ENCODE peak calls at places on chromosome 20, in seven cellular contexts. N is GM12865, T is BE2C, P is endothelial cell, K is cardiac septum, M is LoVo, X is GM13977. G is an unnamed sample.

GRCh38 chr20:36768768-36769430 is 4.7 kb downstream of the DSN1 start:
- DNase-seq in M (no peak), X (no peak), N (no peak), P (no peak), K (no peak), T (no peak), G (no peak)

GRCh38 chr20:45444050-45444449 is 25.5 kb upstream of the WFDC2 start:
- DNase-seq in K (no peak), X (no peak), N (no peak), T (no peak), M (no peak), P (no peak), G (no peak)

GRCh38 chr20:967796-968742 is 34.0 kb downstream of the RSPO4 start:
- DNase-seq in X (peak), N (peak), T (no peak), M (no peak), P (no peak), K (no peak), G (peak)

GRCh38 chr20:61100489-61100888 is 151.6 kb upstream of the CDH4 start:
- DNase-seq in X (no peak), M (no peak), K (no peak), P (no peak), N (no peak), T (no peak), G (no peak)

GRCh38 chr20:40892642-40893041 is 136.0 kb upstream of the TOP1 start:
- DNase-seq in X (no peak), P (no peak), M (no peak), T (no peak), K (no peak), N (peak), G (no peak)

GRCh38 chr20:6683346-6683977 is 84.0 kb upstream of the BMP2 start:
- DNase-seq in N (no peak), X (no peak), P (no peak), T (no peak), K (no peak), M (no peak), G (no peak)

GRCh38 chr20:57653910-57654309 is 33.7 kb upstream of the ZBP1 start:
- DNase-seq in N (no peak), K (peak), X (no peak), T (no peak), M (no peak), P (peak), G (no peak)

GRCh38 chr20:137668-138131 is 4.7 kb upstream of the DEFB126 start:
- DNase-seq in K (no peak), P (no peak), M (no peak), T (peak), N (peak), X (no peak), G (peak)

GRCh38 chr20:32522525-32522774 is 62.7 kb downstream of the NOL4L start:
- DNase-seq in K (no peak), T (peak), X (no peak), M (no peak), N (no peak), P (no peak), G (no peak)

GRCh38 chr20:24692429-24693190 is 223.2 kb downstream of the SYNDIG1 start:
- DNase-seq in M (no peak), X (no peak), T (no peak), P (no peak), N (no peak), K (no peak), G (no peak)

GRCh38 chr20:13396036-13396435 is 175.0 kb downstream of the ISM1 start:
- DNase-seq in X (no peak), P (no peak), N (no peak), M (no peak), T (no peak), K (no peak), G (no peak)

GRCh38 chr20:32304121-32304520 is 26.7 kb downstream of the KIF3B start:
- DNase-seq in N (no peak), P (no peak), X (no peak), M (no peak), T (no peak), K (no peak), G (no peak)

GRCh38 chr20:37299718-37300529 is 10.5 kb downstream of the MANBAL start:
- DNase-seq in K (peak), M (no peak), T (no peak), P (no peak), N (no peak), X (no peak), G (no peak)

GRCh38 chr20:7371518-7372158 is 568.6 kb downstream of the HAO1 start:
- DNase-seq in N (no peak), K (no peak), P (no peak), T (no peak), X (no peak), M (no peak), G (no peak)

GRCh38 chr20:32024683-32025295 is 14.6 kb downstream of the CCM2L start:
- DNase-seq in M (no peak), X (no peak), K (no peak), P (no peak), T (no peak), N (no peak), G (no peak)

GRCh38 chr20:13913517-13913916 is 76.9 kb downstream of the SEL1L2 start:
- DNase-seq in K (no peak), X (no peak), N (no peak), P (no peak), M (no peak), T (no peak), G (no peak)

GRCh38 chr20:23157741-23158140 is 71.6 kb upstream of the CD93 start:
- DNase-seq in P (no peak), N (no peak), X (no peak), T (no peak), M (no peak), K (no peak), G (no peak)

GRCh38 chr20:2946988-2947961 is 74.0 kb downstream of the PTPRA start:
- DNase-seq in P (no peak), N (no peak), M (no peak), X (no peak), T (no peak), K (no peak), G (no peak)

GRCh38 chr20:61520761-61521460 is 268.9 kb downstream of the CDH4 start:
- DNase-seq in P (no peak), N (no peak), X (no peak), M (no peak), K (no peak), T (no peak), G (peak)

GRCh38 chr20:9066196-9066595 is 2.7 kb upstream of the PLCB4 start:
- DNase-seq in X (no peak), K (no peak), T (no peak), P (no peak), N (no peak), M (no peak), G (no peak)

GRCh38 chr20:32917191-32917950 is 58.6 kb downstream of the EFCAB8 start:
- DNase-seq in T (no peak), K (no peak), N (no peak), P (no peak), M (no peak), X (peak), G (no peak)

GRCh38 chr20:36646678-36647077 is 682 bp upstream of the SLA2 start:
- DNase-seq in N (no peak), X (no peak), K (no peak), T (no peak), P (no peak), M (no peak), G (no peak)

GRCh38 chr20:50567860-50568548 is 57.8 kb downstream of the PTPN1 start:
- DNase-seq in N (no peak), K (no peak), P (no peak), T (no peak), M (no peak), X (no peak), G (no peak)

GRCh38 chr20:35702051-35702823 is 3.0 kb downstream of the ROMO1 start:
- DNase-seq in M (no peak), T (no peak), N (no peak), K (no peak), P (no peak), X (no peak), G (no peak)

GRCh38 chr20:37276494-37277252 is 12.8 kb upstream of the MANBAL start:
- DNase-seq in M (no peak), K (no peak), T (peak), X (peak), P (no peak), N (peak), G (no peak)

GRCh38 chr20:56779452-56780143 is 150.5 kb downstream of the TFAP2C start:
- DNase-seq in P (no peak), M (no peak), N (no peak), X (no peak), K (no peak), T (no peak), G (peak)

GRCh38 chr20:58659841-58660240 is 8.8 kb downstream of the STX16 start:
- DNase-seq in P (no peak), M (peak), K (no peak), N (no peak), T (no peak), X (no peak), G (peak)

GRCh38 chr20:61037498-61037897 is 214.6 kb upstream of the CDH4 start:
- DNase-seq in M (no peak), N (no peak), X (no peak), K (no peak), P (no peak), T (no peak), G (no peak)

G was measured in mesendoderm.